ENCODE peak calls at places on chromosomes 3 and 15, in ten cellular contexts. E is KG1; M is naive thymus-derived CD8-positive, alpha-beta T cell; L is mucosa of descending colon; B is choroid plexus epithelial cell; U is stimulated activated naive B cell treated with anti-CD40 and anti-IgM and Interleukin-4, amounts not matched to agents 10 μg/mL and 1 μg/mL and 100 μg/mL, for 72 hours; C is cardiac septum; R is Kasumi-1; P is left ventricle myocardium inferior; H is stimulated activated CD8-positive, alpha-beta memory T cell treated with anti-CD3 and anti-CD28 coated beads, Interleukin-2, amount 100 ng/mL, for 48 hours. S is an unnamed sample.

GRCh38 chr3:35648347-35648746 is 9.0 kb downstream of the ARPP21 start:
- DNase-seq in E (no peak), H (no peak), M (no peak), C (no peak), U (no peak), B (peak), P (no peak), L (no peak), R (no peak), S (no peak)

GRCh38 chr3:73509812-73510211 is 114.9 kb downstream of the PDZRN3 start:
- DNase-seq in E (no peak), P (no peak), L (no peak), R (no peak), B (no peak), C (no peak), U (no peak), H (no peak), M (no peak), S (no peak)

GRCh38 chr3:161035711-161036110 is 69.4 kb downstream of the B3GALNT1 start:
- DNase-seq in E (peak), U (no peak), P (no peak), M (no peak), C (no peak), R (peak), B (peak), H (no peak), L (no peak), S (no peak)

GRCh38 chr3:113174806-113175490 is 36.4 kb upstream of the BOC start:
- DNase-seq in B (peak), H (no peak), M (no peak), U (no peak), P (no peak), C (no peak), L (no peak), E (no peak), R (no peak), S (no peak)

GRCh38 chr3:191688756-191689433 is 227.9 kb downstream of the PYDC2 start:
- DNase-seq in L (no peak), M (no peak), E (no peak), H (no peak), U (no peak), C (no peak), B (no peak), R (no peak), P (no peak), S (no peak)

GRCh38 chr15:88769161-88769971 is 33.9 kb upstream of the ACAN start:
- DNase-seq in P (no peak), H (no peak), U (no peak), B (peak), R (no peak), C (no peak), M (no peak), E (no peak), L (no peak), S (no peak)

GRCh38 chr3:178684881-178685590 is 148.8 kb downstream of the KCNMB2 start:
- DNase-seq in L (peak), C (no peak), H (no peak), E (no peak), M (no peak), P (no peak), U (no peak), B (no peak), R (peak), S (no peak)

GRCh38 chr3:49388416-49388815 is 23.4 kb downstream of the RHOA start:
- DNase-seq in M (no peak), U (no peak), C (no peak), E (no peak), B (no peak), R (no peak), P (no peak), L (no peak), H (no peak), S (no peak)

GRCh38 chr3:168570404-168571173 is 474.9 kb upstream of the GOLIM4 start:
- DNase-seq in U (no peak), C (no peak), P (no peak), E (no peak), L (no peak), B (no peak), M (no peak), R (no peak), H (no peak), S (no peak)

GRCh38 chr3:184761120-184761841 is 49.4 kb upstream of the MAGEF1 start:
- DNase-seq in E (no peak), R (no peak), U (no peak), M (no peak), C (no peak), L (no peak), B (peak), H (no peak), P (peak), S (no peak)

GRCh38 chr3:111735271-111735758 is 123.8 kb upstream of the PHLDB2 start:
- DNase-seq in L (no peak), U (no peak), E (no peak), C (no peak), R (no peak), B (peak), H (no peak), P (no peak), M (no peak), S (peak)

GRCh38 chr3:52277071-52277964 is 1.1 kb downstream of the WDR82 start:
- DNase-seq in R (peak), P (peak), M (peak), C (peak), H (peak), B (peak), E (peak), L (peak), U (peak), S (peak)

GRCh38 chr3:13134166-13134878 is 61.1 kb upstream of the IQSEC1 start:
- DNase-seq in R (no peak), L (no peak), P (no peak), H (no peak), E (no peak), M (no peak), B (no peak), C (peak), U (no peak), S (no peak)

GRCh38 chr3:133742351-133743091 is 3.7 kb upstream of the TF start:
- DNase-seq in M (no peak), U (no peak), H (no peak), R (peak), B (peak), L (no peak), C (no peak), E (no peak), P (no peak), S (peak)

GRCh38 chr15:73244333-73244732 is 124.4 kb downstream of the HCN4 start:
- DNase-seq in P (no peak), M (no peak), B (peak), C (no peak), U (no peak), L (peak), H (no peak), E (no peak), R (no peak), S (peak)

GRCh38 chr15:67979281-67979680 is 74.8 kb upstream of the PIAS1 start:
- DNase-seq in C (no peak), E (no peak), P (no peak), U (no peak), M (no peak), B (no peak), R (no peak), L (no peak), H (no peak), S (no peak)

GRCh38 chr3:107846282-107846852 is 244.5 kb downstream of the CD47 start:
- DNase-seq in L (peak), M (no peak), U (no peak), P (peak), B (peak), C (no peak), H (peak), E (no peak), R (peak), S (peak)

GRCh38 chr15:38828031-38828532 is 263.5 kb upstream of the RASGRP1 start:
- DNase-seq in U (no peak), C (no peak), B (peak), H (no peak), P (no peak), R (no peak), L (no peak), E (no peak), M (no peak), S (no peak)

GRCh38 chr3:42663581-42664442 is 10.3 kb downstream of the ZBTB47 start:
- DNase-seq in E (no peak), L (no peak), R (no peak), M (no peak), P (no peak), C (peak), H (no peak), U (no peak), B (no peak), S (no peak)

GRCh38 chr15:89081878-89082277 is 6.4 kb upstream of the ABHD2 start:
- DNase-seq in M (no peak), R (no peak), L (no peak), P (no peak), C (no peak), H (no peak), B (no peak), U (no peak), E (no peak), S (no peak)

GRCh38 chr3:45965281-45966052 is 22.2 kb downstream of the CXCR6 start:
- DNase-seq in C (no peak), H (no peak), U (no peak), B (no peak), P (no peak), R (no peak), E (no peak), L (no peak), M (no peak), S (no peak)

GRCh38 chr3:11136871-11137626 is 17.2 kb upstream of the HRH1 start:
- DNase-seq in P (no peak), C (no peak), B (peak), U (no peak), E (no peak), L (no peak), M (no peak), R (no peak), H (no peak), S (peak)

GRCh38 chr3:15631426-15632211 is 30.1 kb downstream of the BTD start:
- DNase-seq in C (no peak), B (no peak), P (no peak), L (no peak), E (no peak), U (no peak), M (no peak), H (no peak), R (no peak), S (no peak)

GRCh38 chr3:85004147-85004546 is 45.4 kb downstream of the CADM2 start:
- DNase-seq in H (no peak), U (no peak), C (no peak), M (no peak), P (no peak), R (no peak), L (no peak), E (no peak), B (no peak), S (no peak)

GRCh38 chr15:20294651-20295237 is 246.9 kb downstream of the GOLGA6L6 start:
- DNase-seq in P (no peak), B (no peak), U (no peak), R (no peak), E (no peak), L (no peak), M (no peak), C (peak), H (no peak), S (no peak)

GRCh38 chr3:50112462-50112861 is 23.7 kb downstream of the RBM5 start:
- DNase-seq in C (no peak), M (no peak), E (no peak), B (no peak), U (no peak), R (no peak), L (no peak), P (no peak), H (no peak), S (no peak)

GRCh38 chr3:172107403-172107802 is 68.0 kb downstream of the FNDC3B start:
- DNase-seq in C (no peak), P (no peak), U (peak), E (no peak), L (no peak), H (peak), M (peak), R (no peak), B (no peak), S (no peak)

GRCh38 chr15:75033809-75034208 is 10.4 kb downstream of the PPCDC start:
- DNase-seq in U (no peak), M (no peak), L (no peak), R (peak), B (no peak), E (no peak), P (no peak), H (no peak), C (no peak), S (no peak)

GRCh38 chr15:57541805-57542504 is 49.7 kb upstream of the MYZAP start:
- DNase-seq in C (no peak), M (no peak), E (no peak), H (no peak), U (no peak), L (peak), R (peak), P (peak), B (peak), S (peak)

GRCh38 chr3:9903238-9903624 is 583 bp downstream of the IL17RE start:
- DNase-seq in H (no peak), B (no peak), C (no peak), R (peak), E (no peak), U (no peak), P (no peak), M (no peak), L (peak), S (no peak)